ENCODE peak calls at places on chromosomes 5 and 9, in nine cellular contexts. C is stimulated activated CD4-positive, alpha-beta T cell treated with anti-CD3 and anti-CD28 coated beads, Interleukin-1b, Interleukin-23, amount 100 ng/mL, for 24 hours; S is HCT116; P is astrocyte of the spinal cord; D is ELR; K is GM04504; I is GM23248; V is cardiac muscle cell; W is NCI-H2227 treated with DMSO at 0.1 percent for 48 hours. M is an unnamed sample.

GRCh38 chr5:15383469-15383868 is 116.5 kb upstream of the FBXL7 start:
- DNase-seq in C (no peak), S (no peak), P (peak; percentile 24), D (peak; percentile 52), K (no peak), I (peak; percentile 42), V (peak; percentile 25), W (no peak), M (peak; percentile 26)

GRCh38 chr9:14298607-14299022 is 15.3 kb downstream of the NFIB start:
- DNase-seq in C (no peak), S (no peak), P (no peak), D (no peak), K (no peak), I (no peak), V (no peak), W (no peak), M (no peak)

GRCh38 chr5:122263352-122264030 is 48.5 kb upstream of the SNCAIP start:
- DNase-seq in C (no peak), S (no peak), P (peak; percentile 47), D (peak; percentile 28), K (no peak), I (peak; percentile 39), V (peak; percentile 23), W (no peak), M (no peak)

GRCh38 chr9:129270903-129271431 is 92.9 kb upstream of the IER5L start:
- DNase-seq in C (no peak), S (no peak), P (peak; percentile 83), D (peak; percentile 58), K (peak; percentile 89), I (peak; percentile 75), V (peak; percentile 93), W (no peak), M (no peak)

GRCh38 chr9:90801175-90801506 is 478 bp upstream of the SYK start:
- DNase-seq in C (no peak), S (no peak), P (no peak), D (no peak), K (no peak), I (no peak), V (no peak), W (no peak), M (no peak)

GRCh38 chr5:91212336-91213092 is 170.6 kb downstream of the ARRDC3 start:
- DNase-seq in C (no peak), S (no peak), P (peak; percentile 95), D (peak; percentile 67), K (peak; percentile 95), I (peak; percentile 95), V (peak; percentile 88), W (no peak), M (peak; percentile 96)

GRCh38 chr9:37549527-37549926 is 26.7 kb downstream of the FBXO10 start:
- DNase-seq in C (no peak), S (no peak), P (no peak), D (peak; percentile 15), K (no peak), I (peak; percentile 5), V (no peak), W (no peak), M (no peak)

GRCh38 chr5:150119421-150120061 is 33.2 kb upstream of the CSF1R start:
- DNase-seq in C (no peak), S (no peak), P (no peak), D (no peak), K (no peak), I (no peak), V (no peak), W (no peak), M (no peak)

GRCh38 chr9:98445576-98445975 is 190.1 kb upstream of the TBC1D2 start:
- DNase-seq in C (no peak), S (no peak), P (no peak), D (no peak), K (no peak), I (no peak), V (no peak), W (no peak), M (no peak)

GRCh38 chr9:16425572-16425971 is 444.9 kb downstream of the BNC2 start:
- DNase-seq in C (no peak), S (no peak), P (peak; percentile 51), D (peak; percentile 72), K (peak; percentile 45), I (peak; percentile 66), V (peak; percentile 81), W (no peak), M (peak; percentile 83)

GRCh38 chr5:179889885-179890284 is 17.8 kb downstream of the TBC1D9B start:
- DNase-seq in C (no peak), S (no peak), P (no peak), D (no peak), K (no peak), I (no peak), V (no peak), W (no peak), M (no peak)

GRCh38 chr9:131335356-131335755 is 45.8 kb downstream of the PLPP7 start:
- DNase-seq in C (no peak), S (no peak), P (no peak), D (no peak), K (no peak), I (no peak), V (no peak), W (no peak), M (no peak)

GRCh38 chr5:7873216-7873615 is 4.3 kb downstream of the MTRR start:
- DNase-seq in C (no peak), S (no peak), P (no peak), D (no peak), K (no peak), I (no peak), V (no peak), W (no peak), M (no peak)

GRCh38 chr9:128912270-128912853 is 8.4 kb upstream of the PHYHD1 start:
- DNase-seq in C (no peak), S (peak; percentile 43), P (peak; percentile 88), D (peak; percentile 98), K (no peak), I (peak; percentile 90), V (peak; percentile 68), W (no peak), M (peak; percentile 88)

GRCh38 chr9:86406366-86406765 is 52.2 kb upstream of the TUT7 start:
- DNase-seq in C (no peak), S (no peak), P (peak; percentile 81), D (peak; percentile 69), K (no peak), I (peak; percentile 83), V (peak; percentile 69), W (no peak), M (peak; percentile 80)

GRCh38 chr5:112848116-112848811 is 12.8 kb upstream of the SRP19 start:
- DNase-seq in C (no peak), S (peak; percentile 68), P (peak; percentile 79), D (peak; percentile 83), K (no peak), I (peak; percentile 77), V (peak; percentile 79), W (peak; percentile 43), M (peak; percentile 81)

GRCh38 chr5:127958421-127959011 is 125.0 kb upstream of the SLC12A2 start:
- DNase-seq in C (no peak), S (no peak), P (no peak), D (no peak), K (no peak), I (no peak), V (no peak), W (no peak), M (no peak)

GRCh38 chr9:136120119-136120393 is 1.4 kb upstream of the TMEM250 start:
- DNase-seq in C (no peak), S (no peak), P (no peak), D (no peak), K (no peak), I (no peak), V (no peak), W (no peak), M (no peak)

GRCh38 chr5:5014836-5015235 is 125.3 kb upstream of the ADAMTS16 start:
- DNase-seq in C (no peak), S (no peak), P (peak; percentile 85), D (peak; percentile 51), K (peak; percentile 58), I (peak; percentile 94), V (no peak), W (no peak), M (no peak)

GRCh38 chr5:149801307-149801985 is 71.3 kb downstream of the PPARGC1B start:
- DNase-seq in C (no peak), S (no peak), P (no peak), D (no peak), K (no peak), I (no peak), V (no peak), W (no peak), M (no peak)

M was measured in HCEC 1CT.